ENCODE peak calls at places on chromosomes 7 and 10, in seven cellular contexts. One of them, this sample, is unnamed.

GRCh38 chr10:18195060-18195799 is 55.0 kb downstream of the CACNB2 start:
- DNase-seq in HepG2: no peak
- DNase-seq in A549: no peak
- DNase-seq in ovary: peak
- DNase-seq in sigmoid colon: peak
- DNase-seq in H1: no peak
- DNase-seq in tibial nerve: no peak
- DNase-seq in this sample: no peak

GRCh38 chr7:106772655-106773108 is 92.4 kb upstream of the PIK3CG start:
- DNase-seq in ovary: no peak
- DNase-seq in HepG2: no peak
- DNase-seq in A549: peak
- DNase-seq in tibial nerve: no peak
- DNase-seq in H1: no peak
- DNase-seq in sigmoid colon: no peak
- DNase-seq in this sample: no peak

GRCh38 chr7:116195451-116195850 is 14.9 kb upstream of the TES start:
- DNase-seq in H1: no peak
- DNase-seq in ovary: no peak
- DNase-seq in A549: no peak
- DNase-seq in sigmoid colon: no peak
- DNase-seq in tibial nerve: no peak
- DNase-seq in HepG2: no peak
- DNase-seq in this sample: no peak

GRCh38 chr10:90602815-90603600 is 254.8 kb downstream of the HTR7 start:
- DNase-seq in ovary: no peak
- DNase-seq in sigmoid colon: no peak
- DNase-seq in A549: no peak
- DNase-seq in HepG2: no peak
- DNase-seq in tibial nerve: no peak
- DNase-seq in H1: no peak
- DNase-seq in this sample: no peak

GRCh38 chr7:105673367-105674188 is 92.3 kb upstream of the EFCAB10 start:
- DNase-seq in HepG2: no peak
- DNase-seq in A549: no peak
- DNase-seq in tibial nerve: no peak
- DNase-seq in ovary: no peak
- DNase-seq in sigmoid colon: peak
- DNase-seq in H1: no peak
- DNase-seq in this sample: peak

GRCh38 chr7:140689199-140690152 is 7.0 kb upstream of the NDUFB2 start:
- DNase-seq in ovary: no peak
- DNase-seq in A549: no peak
- DNase-seq in H1: no peak
- DNase-seq in HepG2: no peak
- DNase-seq in sigmoid colon: peak
- DNase-seq in tibial nerve: no peak
- DNase-seq in this sample: no peak

GRCh38 chr7:128236924-128237586 is 4.0 kb upstream of the LEP start:
- DNase-seq in A549: peak
- DNase-seq in tibial nerve: no peak
- DNase-seq in H1: no peak
- DNase-seq in ovary: no peak
- DNase-seq in HepG2: peak
- DNase-seq in sigmoid colon: no peak
- DNase-seq in this sample: peak

GRCh38 chr7:144415858-144416257 is 12.4 kb upstream of the NOBOX start:
- DNase-seq in ovary: no peak
- DNase-seq in HepG2: no peak
- DNase-seq in sigmoid colon: no peak
- DNase-seq in tibial nerve: no peak
- DNase-seq in A549: no peak
- DNase-seq in H1: no peak
- DNase-seq in this sample: no peak

GRCh38 chr7:110317699-110318265 is 773.1 kb upstream of the LRRN3 start:
- DNase-seq in A549: peak
- DNase-seq in tibial nerve: no peak
- DNase-seq in HepG2: peak
- DNase-seq in H1: no peak
- DNase-seq in ovary: no peak
- DNase-seq in sigmoid colon: no peak
- DNase-seq in this sample: no peak

GRCh38 chr7:106193661-106194060 is 81.5 kb upstream of the SYPL1 start:
- DNase-seq in A549: no peak
- DNase-seq in H1: no peak
- DNase-seq in HepG2: no peak
- DNase-seq in sigmoid colon: no peak
- DNase-seq in tibial nerve: no peak
- DNase-seq in ovary: no peak
- DNase-seq in this sample: no peak

GRCh38 chr10:76640765-76641164 is 996.8 kb downstream of the KCNMA1 start:
- DNase-seq in H1: no peak
- DNase-seq in A549: no peak
- DNase-seq in tibial nerve: no peak
- DNase-seq in ovary: no peak
- DNase-seq in HepG2: no peak
- DNase-seq in sigmoid colon: no peak
- DNase-seq in this sample: no peak

GRCh38 chr7:16098058-16098457 is 323.3 kb downstream of the CRPPA start:
- DNase-seq in tibial nerve: no peak
- DNase-seq in sigmoid colon: no peak
- DNase-seq in H1: no peak
- DNase-seq in ovary: no peak
- DNase-seq in A549: no peak
- DNase-seq in HepG2: no peak
- DNase-seq in this sample: no peak

GRCh38 chr7:17299477-17299991 is 1.1 kb downstream of the AHR start:
- DNase-seq in H1: no peak
- DNase-seq in HepG2: no peak
- DNase-seq in A549: peak
- DNase-seq in ovary: no peak
- DNase-seq in tibial nerve: no peak
- DNase-seq in sigmoid colon: no peak
- DNase-seq in this sample: no peak

GRCh38 chr10:59167512-59167911 is 8.9 kb upstream of the PHYHIPL start:
- DNase-seq in A549: no peak
- DNase-seq in sigmoid colon: no peak
- DNase-seq in H1: no peak
- DNase-seq in HepG2: no peak
- DNase-seq in tibial nerve: no peak
- DNase-seq in ovary: no peak
- DNase-seq in this sample: no peak

GRCh38 chr10:7707858-7708622 is 4.9 kb downstream of the ITIH2 start:
- DNase-seq in sigmoid colon: no peak
- DNase-seq in HepG2: no peak
- DNase-seq in ovary: no peak
- DNase-seq in tibial nerve: no peak
- DNase-seq in H1: no peak
- DNase-seq in A549: no peak
- DNase-seq in this sample: no peak

GRCh38 chr10:32961892-32962369 is 3.9 kb upstream of the ITGB1 start:
- DNase-seq in sigmoid colon: no peak
- DNase-seq in H1: no peak
- DNase-seq in ovary: no peak
- DNase-seq in tibial nerve: no peak
- DNase-seq in HepG2: peak
- DNase-seq in A549: peak
- DNase-seq in this sample: no peak

GRCh38 chr10:126012485-126012884 is 116.1 kb downstream of the FANK1 start:
- DNase-seq in A549: no peak
- DNase-seq in H1: no peak
- DNase-seq in sigmoid colon: no peak
- DNase-seq in ovary: no peak
- DNase-seq in tibial nerve: no peak
- DNase-seq in HepG2: no peak
- DNase-seq in this sample: no peak

GRCh38 chr7:47498229-47499056 is 83.5 kb downstream of the TNS3 start:
- DNase-seq in H1: no peak
- DNase-seq in sigmoid colon: peak
- DNase-seq in tibial nerve: no peak
- DNase-seq in HepG2: peak
- DNase-seq in ovary: no peak
- DNase-seq in A549: no peak
- DNase-seq in this sample: no peak

GRCh38 chr7:92836489-92837213 is at the start of gene CDK6:
- DNase-seq in H1: peak
- DNase-seq in sigmoid colon: peak
- DNase-seq in A549: peak
- DNase-seq in HepG2: peak
- DNase-seq in tibial nerve: peak
- DNase-seq in ovary: peak
- DNase-seq in this sample: peak

DNA sequence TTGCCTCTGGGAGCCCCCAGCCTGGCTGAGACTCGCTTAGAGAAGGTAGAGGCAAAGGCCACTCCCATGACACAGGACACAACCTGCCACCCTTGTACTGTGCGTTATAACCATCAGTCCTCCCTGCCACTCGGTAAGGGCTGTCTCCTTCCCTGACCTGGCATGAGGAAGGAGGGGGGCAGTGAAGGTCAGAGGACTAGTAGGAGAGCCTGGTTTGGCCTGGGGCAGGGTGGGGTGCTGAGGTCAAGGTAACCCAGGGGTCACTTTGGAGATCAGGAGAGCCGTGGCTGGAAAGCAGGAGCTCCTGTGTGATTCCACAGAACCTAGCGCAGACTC is 6.9 kb upstream of the TNRC18 start:
- DNase-seq in H1: no peak
- DNase-seq in A549: no peak
- DNase-seq in tibial nerve: no peak
- DNase-seq in HepG2: no peak
- DNase-seq in ovary: no peak
- DNase-seq in sigmoid colon: no peak
- DNase-seq in this sample: no peak
- TF ChIP-seq EP300 in H1: no peak
- TF ChIP-seq EP300 in A549: no peak
- TF ChIP-seq EP300 in tibial nerve: no peak
- TF ChIP-seq EP300 in HepG2: no peak
- TF ChIP-seq EP300 in ovary: no peak
- TF ChIP-seq EP300 in sigmoid colon: no peak
- TF ChIP-seq EP300 in this sample: no peak

GRCh38 chr10:5638494-5638893 is 27.9 kb downstream of the ASB13 start:
- DNase-seq in ovary: no peak
- DNase-seq in sigmoid colon: no peak
- DNase-seq in A549: no peak
- DNase-seq in HepG2: no peak
- DNase-seq in tibial nerve: no peak
- DNase-seq in H1: no peak
- DNase-seq in this sample: no peak
- TF ChIP-seq EP300 in ovary: no peak
- TF ChIP-seq EP300 in sigmoid colon: no peak
- TF ChIP-seq EP300 in A549: no peak
- TF ChIP-seq EP300 in HepG2: no peak
- TF ChIP-seq EP300 in tibial nerve: no peak
- TF ChIP-seq EP300 in H1: no peak
- TF ChIP-seq EP300 in this sample: no peak

GRCh38 chr10:35126530-35127288 is at the start of gene CREM:
- DNase-seq in H1: peak
- DNase-seq in sigmoid colon: peak
- DNase-seq in tibial nerve: peak
- DNase-seq in ovary: peak
- DNase-seq in HepG2: peak
- DNase-seq in A549: peak
- DNase-seq in this sample: peak
- TF ChIP-seq EP300 in H1: peak
- TF ChIP-seq EP300 in sigmoid colon: peak
- TF ChIP-seq EP300 in tibial nerve: peak
- TF ChIP-seq EP300 in ovary: peak
- TF ChIP-seq EP300 in HepG2: peak
- TF ChIP-seq EP300 in A549: no peak
- TF ChIP-seq EP300 in this sample: no peak

GRCh38 chr10:11611248-11612003 is at the start of gene USP6NL:
- DNase-seq in H1: peak
- DNase-seq in A549: peak
- DNase-seq in HepG2: peak
- DNase-seq in sigmoid colon: peak
- DNase-seq in tibial nerve: peak
- DNase-seq in ovary: peak
- DNase-seq in this sample: peak
- TF ChIP-seq EP300 in H1: peak
- TF ChIP-seq EP300 in A549: no peak
- TF ChIP-seq EP300 in HepG2: no peak
- TF ChIP-seq EP300 in sigmoid colon: no peak
- TF ChIP-seq EP300 in tibial nerve: peak
- TF ChIP-seq EP300 in ovary: no peak
- TF ChIP-seq EP300 in this sample: no peak